ENCODE peak calls at places on chromosome 5, in seven cellular contexts. S is GM23248, L is GM23338, K is mammary epithelial cell, Q is fibroblast of lung, B is neural progenitor cell, H is HCT116. O is an unnamed sample.

GRCh38 chr5:176816043-176816745 is 5.8 kb downstream of the UNC5A start:
- DNase-seq in S (no peak), L (no peak), K (no peak), Q (no peak), B (no peak), H (no peak), O (no peak)

GRCh38 chr5:163915481-163915961 is 410.1 kb downstream of the MAT2B start:
- DNase-seq in S (no peak), L (peak; percentile 49), K (no peak), Q (peak; percentile 59), B (peak; percentile 8), H (no peak), O (peak; percentile 11)

GRCh38 chr5:146565764-146566163 is 49.8 kb upstream of the GPR151 start:
- DNase-seq in S (peak; percentile 74), L (peak; percentile 90), K (peak; percentile 47), Q (peak; percentile 75), B (peak; percentile 81), H (peak; percentile 63), O (peak; percentile 76)

GRCh38 chr5:107402881-107403280 is 267.9 kb downstream of the EFNA5 start:
- DNase-seq in S (no peak), L (peak; percentile 35), K (no peak), Q (no peak), B (no peak), H (no peak), O (no peak)

GRCh38 chr5:76270214-76270613 is 132.9 kb upstream of the IQGAP2 start:
- DNase-seq in S (peak; percentile 4), L (no peak), K (peak; percentile 81), Q (peak; percentile 30), B (no peak), H (no peak), O (no peak)

GRCh38 chr5:14165375-14166091 is 22.4 kb downstream of the TRIO start:
- DNase-seq in S (peak; percentile 78), L (no peak), K (peak; percentile 84), Q (peak; percentile 94), B (no peak), H (peak; percentile 86), O (no peak)

GRCh38 chr5:124302504-124302903 is 443.9 kb downstream of the ZNF608 start:
- DNase-seq in S (peak; percentile 42), L (no peak), K (no peak), Q (peak; percentile 42), B (no peak), H (no peak), O (no peak)

GRCh38 chr5:131212471-131213021 is 41.8 kb downstream of the LYRM7 start:
- DNase-seq in S (no peak), L (no peak), K (no peak), Q (no peak), B (no peak), H (no peak), O (no peak)

GRCh38 chr5:57172466-57172961 is 1.3 kb upstream of the GPBP1 start:
- DNase-seq in S (peak; percentile 54), L (no peak), K (peak; percentile 24), Q (peak; percentile 21), B (peak; percentile 36), H (no peak), O (peak; percentile 16)

GRCh38 chr5:88145603-88146467 is 122.8 kb downstream of the TMEM161B start:
- DNase-seq in S (peak; percentile 23), L (peak; percentile 83), K (no peak), Q (peak; percentile 52), B (peak; percentile 67), H (no peak), O (peak; percentile 45)

GRCh38 chr5:50582699-50583098 is 83.7 kb upstream of the PARP8 start:
- DNase-seq in S (no peak), L (no peak), K (no peak), Q (no peak), B (no peak), H (no peak), O (no peak)

GRCh38 chr5:176151286-176151685 is 86.9 kb upstream of the SIMC1 start:
- DNase-seq in S (peak; percentile 60), L (no peak), K (no peak), Q (peak; percentile 69), B (no peak), H (no peak), O (no peak)

GRCh38 chr5:180316586-180316985 is 24.7 kb upstream of the MAPK9 start:
- DNase-seq in S (no peak), L (no peak), K (no peak), Q (no peak), B (no peak), H (no peak), O (no peak)

GRCh38 chr5:50927953-50928352 is 261.5 kb downstream of the PARP8 start:
- DNase-seq in S (no peak), L (no peak), K (no peak), Q (no peak), B (no peak), H (no peak), O (no peak)

GRCh38 chr5:164048527-164048926 is 543.1 kb downstream of the MAT2B start:
- DNase-seq in S (no peak), L (no peak), K (no peak), Q (peak; percentile 25), B (no peak), H (no peak), O (no peak)

GRCh38 chr5:101969752-101970151 is 326.3 kb downstream of the SLCO4C1 start:
- DNase-seq in S (no peak), L (no peak), K (no peak), Q (no peak), B (no peak), H (no peak), O (no peak)

GRCh38 chr5:174098694-174099093 is 53.2 kb downstream of the NSG2 start:
- DNase-seq in S (no peak), L (no peak), K (no peak), Q (no peak), B (no peak), H (no peak), O (no peak)

GRCh38 chr5:176413255-176413565 is 3.1 kb downstream of the CLTB start:
- DNase-seq in S (peak; percentile 64), L (no peak), K (peak; percentile 78), Q (no peak), B (no peak), H (no peak), O (no peak)

GRCh38 chr5:173458819-173459218 is 130.6 kb upstream of the STC2 start:
- DNase-seq in S (peak; percentile 69), L (no peak), K (peak; percentile 59), Q (peak; percentile 28), B (no peak), H (no peak), O (no peak)

GRCh38 chr5:178114325-178115135 is 1.2 kb downstream of the N4BP3 start:
- DNase-seq in S (peak; percentile 27), L (peak; percentile 48), K (no peak), Q (no peak), B (peak; percentile 67), H (no peak), O (no peak)
- TF ChIP-seq EZH2 in S (no peak), L (no peak), K (no peak), Q (peak; percentile 86), B (no peak), H (no peak), O (no peak)

DNA sequence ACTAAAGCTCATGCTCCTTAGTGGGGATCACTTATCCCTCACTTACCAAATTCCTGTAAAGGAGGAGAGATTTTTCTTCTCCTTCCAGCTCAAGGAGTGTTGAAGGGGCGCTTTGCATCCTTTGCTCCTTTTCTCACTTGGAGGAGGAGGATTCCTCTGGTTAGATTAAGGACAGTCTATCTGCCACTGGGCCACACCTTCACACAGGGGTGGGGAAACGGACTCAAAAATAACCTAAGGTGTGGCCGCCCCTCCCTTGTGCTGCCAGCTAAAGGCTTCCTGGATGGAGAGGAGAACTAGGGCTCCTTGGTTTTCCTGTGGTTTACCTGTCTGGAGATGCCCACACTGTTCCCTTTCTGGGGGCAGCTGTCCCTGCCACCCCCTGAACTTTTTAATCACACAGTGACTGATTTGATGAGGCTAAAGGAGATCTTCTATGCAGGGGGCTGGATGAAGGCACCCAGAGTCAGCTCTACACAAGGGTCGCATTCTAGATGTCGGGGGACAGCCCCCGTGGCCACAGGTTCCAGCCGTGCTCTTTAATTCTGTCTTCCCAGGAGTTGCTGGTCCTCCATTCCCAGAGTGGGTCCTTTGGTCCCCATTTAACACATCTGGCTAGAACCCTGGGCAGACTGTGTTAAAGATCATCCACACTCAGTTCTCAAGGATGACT is 14.4 kb downstream of the GLRX start:
- DNase-seq in S (no peak), L (no peak), K (no peak), Q (no peak), B (no peak), H (no peak), O (no peak)
- H3K4me3 ChIP-seq in S (no peak overlapping the region), L (no peak overlapping the region), K (no peak overlapping the region), Q (no peak overlapping the region), B (no peak overlapping the region), H (no peak overlapping the region), O (no peak overlapping the region)

GRCh38 chr5:33938507-33938796 is 2.3 kb downstream of the RXFP3 start:
- DNase-seq in S (no peak), L (no peak), K (no peak), Q (no peak), B (no peak), H (no peak), O (no peak)

GRCh38 chr5:33938881-33939280 is 2.7 kb downstream of the RXFP3 start:
- DNase-seq in S (no peak), L (no peak), K (no peak), Q (no peak), B (no peak), H (no peak), O (no peak)

GRCh38 chr5:33936381-33937016 is at the start of gene RXFP3:
- DNase-seq in S (peak; percentile 49), L (peak; percentile 59), K (no peak), Q (peak; percentile 52), B (no peak), H (no peak), O (peak; percentile 14)

GRCh38 chr5:33937017-33937699 is 972 bp downstream of the RXFP3 start:
- DNase-seq in S (no peak), L (no peak), K (no peak), Q (no peak), B (no peak), H (no peak), O (no peak)

GRCh38 chr5:33937700-33938506 is 1.7 kb downstream of the RXFP3 start:
- DNase-seq in S (no peak), L (peak; percentile 37), K (no peak), Q (no peak), B (no peak), H (no peak), O (no peak)
- TF ChIP-seq EZH2 in S (no peak), L (no peak), K (no peak), Q (peak; percentile 19), B (no peak), H (no peak), O (no peak)

GRCh38 chr5:75142566-75143136 is 90.3 kb upstream of the GCNT4 start:
- DNase-seq in S (no peak), L (peak; percentile 13), K (no peak), Q (no peak), B (peak; percentile 40), H (no peak), O (no peak)
- H3K4me3 ChIP-seq in S (no peak overlapping the region), L (no peak overlapping the region), K (no peak overlapping the region), Q (no peak overlapping the region), B (no peak overlapping the region), H (no peak overlapping the region), O (no peak overlapping the region)

O was measured in hepatocyte.